ENCODE peak calls at places on chromosome 6, in seven cellular contexts. U is NCI-H1092, M is heart left ventricle, P is AG08396, V is A172, A is lung, Z is M059J. D is an unnamed sample.

GRCh38 chr6:161011509-161012480 is 20.2 kb downstream of the MAP3K4 start:
- DNase-seq in M (no peak), A (no peak), V (no peak), P (no peak), U (no peak), Z (no peak), D (no peak)

GRCh38 chr6:21840428-21840827 is 246.9 kb downstream of the SOX4 start:
- DNase-seq in V (peak; percentile 46), Z (peak; percentile 70), M (no peak), U (no peak), A (no peak), P (no peak), D (no peak)

GRCh38 chr6:159302196-159302595 is 133.0 kb downstream of the FNDC1 start:
- DNase-seq in V (no peak), M (no peak), Z (no peak), U (no peak), P (no peak), A (no peak), D (no peak)

GRCh38 chr6:141169419-141169818 is 963.3 kb upstream of the GJE1 start:
- DNase-seq in P (peak; percentile 71), U (no peak), Z (peak; percentile 35), A (no peak), M (no peak), V (peak; percentile 2), D (peak; percentile 22)

GRCh38 chr6:31834367-31834703 is 6.8 kb downstream of the HSPA1B start:
- DNase-seq in V (no peak), A (peak; percentile 82), U (peak; percentile 80), M (peak; percentile 95), P (peak; percentile 91), Z (peak; percentile 92), D (peak; percentile 92)

GRCh38 chr6:129795261-129795660 is 65.9 kb downstream of the TMEM244 start:
- DNase-seq in P (no peak), U (no peak), Z (peak; percentile 89), M (no peak), A (no peak), V (peak; percentile 83), D (no peak)

GRCh38 chr6:133083248-133083967 is 157.7 kb upstream of the EYA4 start:
- DNase-seq in U (no peak), M (no peak), P (no peak), A (no peak), V (no peak), Z (no peak), D (no peak)

GRCh38 chr6:43496370-43497128 is 13.6 kb downstream of the LRRC73 start:
- DNase-seq in U (no peak), V (peak; percentile 58), Z (peak; percentile 40), M (no peak), P (peak; percentile 79), A (no peak), D (peak; percentile 89)

GRCh38 chr6:10528170-10528981 is 7.2 kb downstream of the GCNT2 start:
- DNase-seq in A (peak; percentile 44), M (no peak), Z (peak; percentile 83), U (no peak), V (peak; percentile 60), P (peak; percentile 32), D (peak; percentile 82)

GRCh38 chr6:146545608-146546007 is 2.0 kb downstream of the RAB32 start:
- DNase-seq in A (no peak), U (no peak), Z (peak; percentile 85), P (peak; percentile 39), V (peak; percentile 37), M (no peak), D (peak; percentile 81)

GRCh38 chr6:36273067-36273466 is 3.2 kb downstream of the PNPLA1 start:
- DNase-seq in U (no peak), P (no peak), M (no peak), Z (no peak), A (no peak), V (no peak), D (no peak)

GRCh38 chr6:141914646-141915045 is 218.1 kb upstream of the GJE1 start:
- DNase-seq in P (no peak), A (no peak), M (no peak), Z (no peak), U (no peak), V (no peak), D (no peak)

GRCh38 chr6:57109905-57110304 is 19.9 kb downstream of the ZNF451 start:
- DNase-seq in P (no peak), V (no peak), M (no peak), U (no peak), Z (no peak), A (no peak), D (no peak)

GRCh38 chr6:110534731-110535164 is 58.3 kb upstream of the SLC22A16 start:
- DNase-seq in U (no peak), M (no peak), A (no peak), P (peak; percentile 59), Z (peak; percentile 99), V (peak; percentile 89), D (peak; percentile 99)

GRCh38 chr6:157412780-157413179 is 31.8 kb downstream of the ZDHHC14 start:
- DNase-seq in U (no peak), V (no peak), M (no peak), A (no peak), P (no peak), Z (no peak), D (no peak)

GRCh38 chr6:100230976-100231316 is 233.8 kb downstream of the SIM1 start:
- DNase-seq in P (no peak), A (no peak), Z (peak; percentile 65), U (no peak), M (no peak), V (no peak), D (peak; percentile 82)

GRCh38 chr6:141753180-141753579 is 379.5 kb upstream of the GJE1 start:
- DNase-seq in M (no peak), V (no peak), P (no peak), Z (no peak), A (no peak), U (no peak), D (no peak)

GRCh38 chr6:29709178-29709576 is 14.1 kb upstream of the HLA-F start:
- DNase-seq in M (no peak), U (no peak), P (no peak), A (no peak), V (no peak), Z (no peak), D (no peak)

GRCh38 chr6:116190550-116190949 is 63.3 kb downstream of the TSPYL4 start:
- DNase-seq in P (peak; percentile 51), A (no peak), U (no peak), Z (peak; percentile 74), V (peak; percentile 5), M (no peak), D (peak; percentile 26)

GRCh38 chr6:12875061-12875460 is 158.5 kb downstream of the PHACTR1 start:
- DNase-seq in U (no peak), M (no peak), Z (peak; percentile 83), A (no peak), V (no peak), P (no peak), D (peak; percentile 97)

GRCh38 chr6:126657556-126658129 is 317.7 kb downstream of the CENPW start:
- DNase-seq in Z (peak; percentile 50), M (no peak), P (peak; percentile 30), U (no peak), A (no peak), V (peak; percentile 11), D (peak; percentile 53)

GRCh38 chr6:143958839-143959399 is 49.1 kb downstream of the PLAGL1 start:
- DNase-seq in M (no peak), Z (no peak), A (no peak), V (no peak), U (no peak), P (no peak), D (no peak)

GRCh38 chr6:43579171-43579570 is 3.2 kb downstream of the POLH start:
- DNase-seq in Z (peak; percentile 41), P (no peak), U (no peak), V (no peak), A (no peak), M (no peak), D (peak; percentile 30)

GRCh38 chr6:112044856-112045255 is 9.0 kb upstream of the CCN6 start:
- DNase-seq in A (no peak), M (no peak), Z (peak; percentile 90), U (no peak), P (peak; percentile 65), V (peak; percentile 23), D (peak; percentile 76)

GRCh38 chr6:118542184-118542952 is 5.7 kb upstream of the PLN start:
- DNase-seq in M (no peak), V (peak; percentile 4), P (peak; percentile 41), U (no peak), A (no peak), Z (peak; percentile 83), D (peak; percentile 71)

GRCh38 chr6:142349215-142349823 is 47.5 kb downstream of the ADGRG6 start:
- DNase-seq in M (no peak), A (no peak), P (no peak), V (no peak), U (no peak), Z (no peak), D (no peak)

GRCh38 chr6:27617700-27618689 is 145.1 kb upstream of the ZNF184 start:
- DNase-seq in M (no peak), V (peak; percentile 68), P (peak; percentile 30), Z (peak; percentile 77), A (no peak), U (no peak), D (peak; percentile 72)

GRCh38 chr6:36962874-36963273 is 8.3 kb downstream of the PI16 start:
- DNase-seq in P (peak; percentile 61), U (no peak), Z (peak; percentile 65), A (peak; percentile 69), V (no peak), M (peak; percentile 87), D (peak; percentile 34)

GRCh38 chr6:38720295-38720694 is 5.2 kb downstream of the DNAH8 start:
- DNase-seq in M (no peak), P (no peak), A (no peak), U (no peak), V (peak; percentile 4), Z (peak; percentile 41), D (peak; percentile 36)

GRCh38 chr6:111841822-111842221 is 31.4 kb downstream of the FYN start:
- DNase-seq in P (peak; percentile 15), V (no peak), Z (peak; percentile 75), U (no peak), A (no peak), M (no peak), D (no peak)

GRCh38 chr6:166454692-166455515 is 72.2 kb upstream of the MPC1 start:
- DNase-seq in Z (no peak), P (no peak), V (no peak), A (no peak), U (no peak), M (no peak), D (no peak)

GRCh38 chr6:159979136-159979874 is 10.4 kb downstream of the IGF2R start:
- DNase-seq in A (no peak), P (no peak), M (no peak), V (peak; percentile 91), Z (peak; percentile 91), U (peak; percentile 68), D (peak; percentile 78)

GRCh38 chr6:137893726-137894125 is 26.7 kb downstream of the TNFAIP3 start:
- DNase-seq in M (no peak), U (no peak), A (no peak), P (no peak), V (no peak), Z (no peak), D (peak; percentile 53)

GRCh38 chr6:8736046-8736877 is 300.9 kb upstream of the SLC35B3 start:
- DNase-seq in V (no peak), A (no peak), Z (peak; percentile 23), M (no peak), P (no peak), U (no peak), D (no peak)

GRCh38 chr6:41786451-41787218 is 859 bp upstream of the TOMM6 start:
- DNase-seq in U (peak; percentile 60), Z (peak; percentile 82), A (peak; percentile 92), P (peak; percentile 94), V (peak; percentile 45), M (peak; percentile 96), D (peak; percentile 87)

D was measured in ELR.